ENCODE peak calls at places on chromosomes 13 and 19, in nine cellular contexts. One of them, this sample, is unnamed.

GRCh38 chr19:5080809-5081208 is 111.9 kb downstream of the KDM4B start:
- DNase-seq in pancreas: no peak
- DNase-seq in transverse colon: no peak
- DNase-seq in heart left ventricle: no peak
- DNase-seq in hepatocyte: no peak
- DNase-seq in left lung: no peak
- DNase-seq in uterus: no peak
- DNase-seq in left ventricle myocardium inferior: no peak
- DNase-seq in psoas muscle: no peak
- DNase-seq in this sample: no peak

GRCh38 chr13:97284558-97284957 is 62.4 kb downstream of the MBNL2 start:
- DNase-seq in pancreas: no peak
- DNase-seq in hepatocyte: no peak
- DNase-seq in left lung: no peak
- DNase-seq in psoas muscle: no peak
- DNase-seq in heart left ventricle: no peak
- DNase-seq in transverse colon: no peak
- DNase-seq in left ventricle myocardium inferior: no peak
- DNase-seq in uterus: no peak
- DNase-seq in this sample: no peak

GRCh38 chr13:24251525-24251924 is 57.9 kb upstream of the C1QTNF9 start:
- DNase-seq in pancreas: no peak
- DNase-seq in transverse colon: peak; percentile 37
- DNase-seq in psoas muscle: no peak
- DNase-seq in uterus: no peak
- DNase-seq in heart left ventricle: no peak
- DNase-seq in left lung: no peak
- DNase-seq in left ventricle myocardium inferior: no peak
- DNase-seq in hepatocyte: no peak
- DNase-seq in this sample: no peak

GRCh38 chr19:45590300-45591003 is 5.8 kb upstream of the OPA3 start:
- DNase-seq in uterus: no peak
- DNase-seq in psoas muscle: no peak
- DNase-seq in transverse colon: no peak
- DNase-seq in heart left ventricle: no peak
- DNase-seq in left lung: no peak
- DNase-seq in left ventricle myocardium inferior: no peak
- DNase-seq in pancreas: no peak
- DNase-seq in hepatocyte: no peak
- DNase-seq in this sample: no peak

GRCh38 chr19:33005440-33005839 is 33.4 kb downstream of the FAAP24 start:
- DNase-seq in left ventricle myocardium inferior: no peak
- DNase-seq in left lung: no peak
- DNase-seq in psoas muscle: no peak
- DNase-seq in heart left ventricle: no peak
- DNase-seq in uterus: no peak
- DNase-seq in hepatocyte: no peak
- DNase-seq in pancreas: no peak
- DNase-seq in transverse colon: no peak
- DNase-seq in this sample: no peak

GRCh38 chr13:111518161-111518791 is 197.8 kb downstream of the TEX29 start:
- DNase-seq in uterus: no peak
- DNase-seq in transverse colon: no peak
- DNase-seq in pancreas: no peak
- DNase-seq in left lung: no peak
- DNase-seq in hepatocyte: no peak
- DNase-seq in psoas muscle: no peak
- DNase-seq in heart left ventricle: no peak
- DNase-seq in left ventricle myocardium inferior: no peak
- DNase-seq in this sample: no peak

GRCh38 chr19:40410030-40410389 is 3.2 kb downstream of the PRX start:
- DNase-seq in hepatocyte: no peak
- DNase-seq in transverse colon: no peak
- DNase-seq in uterus: no peak
- DNase-seq in heart left ventricle: no peak
- DNase-seq in psoas muscle: no peak
- DNase-seq in pancreas: no peak
- DNase-seq in left lung: no peak
- DNase-seq in left ventricle myocardium inferior: no peak
- DNase-seq in this sample: peak; percentile 61

GRCh38 chr19:4455742-4456565 is 1.6 kb downstream of the UBXN6 start:
- DNase-seq in heart left ventricle: peak; percentile 71
- DNase-seq in uterus: peak; percentile 88
- DNase-seq in pancreas: no peak
- DNase-seq in psoas muscle: peak; percentile 88
- DNase-seq in left ventricle myocardium inferior: peak; percentile 78
- DNase-seq in hepatocyte: peak; percentile 79
- DNase-seq in transverse colon: peak; percentile 48
- DNase-seq in left lung: peak; percentile 68
- DNase-seq in this sample: no peak

GRCh38 chr19:6743714-6744380 is 4.4 kb downstream of the TRIP10 start:
- DNase-seq in left lung: no peak
- DNase-seq in uterus: no peak
- DNase-seq in hepatocyte: no peak
- DNase-seq in psoas muscle: no peak
- DNase-seq in transverse colon: peak; percentile 5
- DNase-seq in pancreas: no peak
- DNase-seq in left ventricle myocardium inferior: no peak
- DNase-seq in heart left ventricle: no peak
- DNase-seq in this sample: no peak

GRCh38 chr19:48735031-48735615 is 5.3 kb downstream of the RASIP1 start:
- DNase-seq in uterus: no peak
- DNase-seq in heart left ventricle: no peak
- DNase-seq in pancreas: no peak
- DNase-seq in left ventricle myocardium inferior: no peak
- DNase-seq in hepatocyte: peak; percentile 88
- DNase-seq in left lung: no peak
- DNase-seq in transverse colon: peak; percentile 49
- DNase-seq in psoas muscle: no peak
- DNase-seq in this sample: no peak

GRCh38 chr19:38683393-38684077 is 36.1 kb downstream of the ACTN4 start:
- DNase-seq in hepatocyte: peak; percentile 93
- DNase-seq in heart left ventricle: peak; percentile 65
- DNase-seq in pancreas: peak; percentile 83
- DNase-seq in transverse colon: peak; percentile 89
- DNase-seq in left ventricle myocardium inferior: no peak
- DNase-seq in left lung: peak; percentile 88
- DNase-seq in uterus: peak; percentile 72
- DNase-seq in psoas muscle: peak; percentile 85
- DNase-seq in this sample: no peak

GRCh38 chr13:80338781-80339577 is 1.9 kb downstream of the SPRY2 start:
- DNase-seq in left ventricle myocardium inferior: peak; percentile 76
- DNase-seq in transverse colon: peak; percentile 60
- DNase-seq in uterus: peak; percentile 66
- DNase-seq in psoas muscle: peak; percentile 89
- DNase-seq in heart left ventricle: peak; percentile 81
- DNase-seq in pancreas: peak; percentile 81
- DNase-seq in left lung: peak; percentile 81
- DNase-seq in hepatocyte: peak; percentile 90
- DNase-seq in this sample: peak; percentile 43

GRCh38 chr19:15154002-15154612 is 46.7 kb downstream of the NOTCH3 start:
- DNase-seq in hepatocyte: peak; percentile 63
- DNase-seq in left lung: no peak
- DNase-seq in left ventricle myocardium inferior: no peak
- DNase-seq in psoas muscle: no peak
- DNase-seq in heart left ventricle: no peak
- DNase-seq in pancreas: no peak
- DNase-seq in uterus: no peak
- DNase-seq in transverse colon: peak; percentile 38
- DNase-seq in this sample: no peak

GRCh38 chr19:2552859-2553258 is 76.9 kb downstream of the GADD45B start:
- DNase-seq in pancreas: no peak
- DNase-seq in transverse colon: peak; percentile 35
- DNase-seq in psoas muscle: no peak
- DNase-seq in left ventricle myocardium inferior: peak; percentile 15
- DNase-seq in hepatocyte: no peak
- DNase-seq in uterus: no peak
- DNase-seq in heart left ventricle: peak; percentile 33
- DNase-seq in left lung: peak; percentile 47
- DNase-seq in this sample: peak; percentile 56

GRCh38 chr19:52492201-52492960 is 35.1 kb upstream of the ZNF808 start:
- DNase-seq in transverse colon: no peak
- DNase-seq in heart left ventricle: no peak
- DNase-seq in uterus: peak; percentile 20
- DNase-seq in psoas muscle: no peak
- DNase-seq in hepatocyte: peak; percentile 70
- DNase-seq in left ventricle myocardium inferior: no peak
- DNase-seq in left lung: no peak
- DNase-seq in pancreas: no peak
- DNase-seq in this sample: no peak

GRCh38 chr19:43362179-43362578 is 8.7 kb downstream of the CD177 start:
- DNase-seq in pancreas: no peak
- DNase-seq in hepatocyte: no peak
- DNase-seq in left ventricle myocardium inferior: no peak
- DNase-seq in transverse colon: no peak
- DNase-seq in heart left ventricle: no peak
- DNase-seq in uterus: no peak
- DNase-seq in left lung: no peak
- DNase-seq in psoas muscle: no peak
- DNase-seq in this sample: no peak

GRCh38 chr19:29263305-29264080 is 50.5 kb upstream of the UQCRFS1 start:
- DNase-seq in heart left ventricle: no peak
- DNase-seq in hepatocyte: peak; percentile 64
- DNase-seq in pancreas: peak; percentile 77
- DNase-seq in transverse colon: peak; percentile 34
- DNase-seq in uterus: peak; percentile 20
- DNase-seq in left lung: no peak
- DNase-seq in psoas muscle: peak; percentile 66
- DNase-seq in left ventricle myocardium inferior: peak; percentile 32
- DNase-seq in this sample: no peak

GRCh38 chr19:850979-851335 is 1.1 kb upstream of the ELANE start:
- DNase-seq in transverse colon: no peak
- DNase-seq in uterus: no peak
- DNase-seq in pancreas: no peak
- DNase-seq in heart left ventricle: no peak
- DNase-seq in psoas muscle: no peak
- DNase-seq in left ventricle myocardium inferior: no peak
- DNase-seq in left lung: no peak
- DNase-seq in hepatocyte: no peak
- DNase-seq in this sample: no peak
- H3K4me3 ChIP-seq in transverse colon: no peak overlapping the region
- H3K4me3 ChIP-seq in uterus: no peak overlapping the region
- H3K4me3 ChIP-seq in pancreas: no peak overlapping the region
- H3K4me3 ChIP-seq in heart left ventricle: peak overlapping the region; percentile 24
- H3K4me3 ChIP-seq in psoas muscle: peak overlapping the region; percentile 2
- H3K4me3 ChIP-seq in left ventricle myocardium inferior: peak overlapping the region; percentile 48
- H3K4me3 ChIP-seq in left lung: no peak overlapping the region
- H3K4me3 ChIP-seq in hepatocyte: no peak overlapping the region
- H3K4me3 ChIP-seq in this sample: no peak overlapping the region

GRCh38 chr13:91045351-91046034 is 302.0 kb upstream of the MIR17HG start:
- DNase-seq in pancreas: no peak
- DNase-seq in hepatocyte: peak; percentile 13
- DNase-seq in left lung: no peak
- DNase-seq in psoas muscle: no peak
- DNase-seq in uterus: no peak
- DNase-seq in transverse colon: no peak
- DNase-seq in left ventricle myocardium inferior: no peak
- DNase-seq in heart left ventricle: no peak
- DNase-seq in this sample: no peak
- TF ChIP-seq CTCF in pancreas: peak; percentile 26
- TF ChIP-seq CTCF in hepatocyte: peak; percentile 64
- TF ChIP-seq CTCF in left lung: no peak
- TF ChIP-seq CTCF in psoas muscle: no peak
- TF ChIP-seq CTCF in uterus: no peak
- TF ChIP-seq CTCF in transverse colon: no peak
- TF ChIP-seq CTCF in left ventricle myocardium inferior: no peak
- TF ChIP-seq CTCF in heart left ventricle: no peak
- TF ChIP-seq CTCF in this sample: peak; percentile 45

GRCh38 chr13:51916962-51917361 is 55.2 kb downstream of the CCDC70 start:
- DNase-seq in left ventricle myocardium inferior: no peak
- DNase-seq in heart left ventricle: no peak
- DNase-seq in hepatocyte: no peak
- DNase-seq in psoas muscle: no peak
- DNase-seq in uterus: no peak
- DNase-seq in pancreas: no peak
- DNase-seq in left lung: no peak
- DNase-seq in transverse colon: no peak
- DNase-seq in this sample: no peak
- H3K27me3 ChIP-seq in left ventricle myocardium inferior: no peaks in the 10 kb centered on the region
- H3K27me3 ChIP-seq in heart left ventricle: no peaks in the 10 kb centered on the region
- H3K27me3 ChIP-seq in hepatocyte: no peaks in the 10 kb centered on the region
- H3K27me3 ChIP-seq in psoas muscle: no peaks in the 10 kb centered on the region
- H3K27me3 ChIP-seq in uterus: no peaks in the 10 kb centered on the region
- H3K27me3 ChIP-seq in pancreas: no peaks in the 10 kb centered on the region
- H3K27me3 ChIP-seq in left lung: no peaks in the 10 kb centered on the region
- H3K27me3 ChIP-seq in transverse colon: no peaks in the 10 kb centered on the region
- H3K27me3 ChIP-seq in this sample: peaks cover 5% of the 10 kb centered on the region

GRCh38 chr13:41361501-41361900 is 50.4 kb downstream of the NAA16 start:
- DNase-seq in left ventricle myocardium inferior: no peak
- DNase-seq in left lung: no peak
- DNase-seq in transverse colon: no peak
- DNase-seq in heart left ventricle: no peak
- DNase-seq in psoas muscle: no peak
- DNase-seq in uterus: no peak
- DNase-seq in hepatocyte: no peak
- DNase-seq in pancreas: no peak
- DNase-seq in this sample: no peak

GRCh38 chr13:41364043-41364442 is 53.0 kb downstream of the NAA16 start:
- DNase-seq in hepatocyte: no peak
- DNase-seq in transverse colon: no peak
- DNase-seq in heart left ventricle: no peak
- DNase-seq in left ventricle myocardium inferior: no peak
- DNase-seq in psoas muscle: no peak
- DNase-seq in left lung: no peak
- DNase-seq in uterus: no peak
- DNase-seq in pancreas: no peak
- DNase-seq in this sample: no peak

GRCh38 chr13:41370736-41371135 is 59.7 kb downstream of the NAA16 start:
- DNase-seq in hepatocyte: no peak
- DNase-seq in transverse colon: no peak
- DNase-seq in heart left ventricle: no peak
- DNase-seq in psoas muscle: no peak
- DNase-seq in uterus: no peak
- DNase-seq in pancreas: no peak
- DNase-seq in left ventricle myocardium inferior: no peak
- DNase-seq in left lung: no peak
- DNase-seq in this sample: no peak

DNA sequence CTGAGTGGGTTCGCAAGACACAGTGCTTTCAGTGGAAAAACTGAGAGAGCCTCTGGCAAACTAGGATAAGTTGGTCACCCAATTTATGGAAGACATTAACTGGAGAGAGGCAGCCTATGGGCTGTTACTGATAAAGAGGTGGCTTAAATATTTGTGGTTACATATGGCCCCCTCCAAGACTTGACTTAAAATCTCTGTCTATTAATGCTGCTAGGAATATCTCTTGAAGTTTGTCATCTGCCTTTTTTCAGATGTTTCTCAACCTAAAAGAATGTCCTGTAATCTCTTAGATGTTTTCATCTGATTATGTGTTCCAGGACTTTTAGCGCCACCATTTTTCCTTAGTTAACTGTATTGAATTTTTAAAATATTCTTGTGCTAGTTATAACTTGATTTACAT is 54.6 kb downstream of the NAA16 start:
- DNase-seq in transverse colon: no peak
- DNase-seq in heart left ventricle: no peak
- DNase-seq in left ventricle myocardium inferior: no peak
- DNase-seq in uterus: no peak
- DNase-seq in pancreas: no peak
- DNase-seq in hepatocyte: no peak
- DNase-seq in psoas muscle: no peak
- DNase-seq in left lung: no peak
- DNase-seq in this sample: no peak
- H3K4me3 ChIP-seq in transverse colon: no peak overlapping the region
- H3K4me3 ChIP-seq in heart left ventricle: no peak overlapping the region
- H3K4me3 ChIP-seq in left ventricle myocardium inferior: no peak overlapping the region
- H3K4me3 ChIP-seq in uterus: no peak overlapping the region
- H3K4me3 ChIP-seq in pancreas: no peak overlapping the region
- H3K4me3 ChIP-seq in hepatocyte: no peak overlapping the region
- H3K4me3 ChIP-seq in psoas muscle: no peak overlapping the region
- H3K4me3 ChIP-seq in left lung: no peak overlapping the region
- H3K4me3 ChIP-seq in this sample: no peak overlapping the region

GRCh38 chr13:98447130-98447529 is 129.8 kb downstream of the STK24 start:
- DNase-seq in uterus: no peak
- DNase-seq in psoas muscle: no peak
- DNase-seq in pancreas: no peak
- DNase-seq in hepatocyte: no peak
- DNase-seq in transverse colon: no peak
- DNase-seq in left lung: no peak
- DNase-seq in heart left ventricle: no peak
- DNase-seq in left ventricle myocardium inferior: no peak
- DNase-seq in this sample: no peak
- TF ChIP-seq CTCF in uterus: no peak
- TF ChIP-seq CTCF in psoas muscle: no peak
- TF ChIP-seq CTCF in pancreas: no peak
- TF ChIP-seq CTCF in hepatocyte: no peak
- TF ChIP-seq CTCF in transverse colon: no peak
- TF ChIP-seq CTCF in left lung: no peak
- TF ChIP-seq CTCF in heart left ventricle: no peak
- TF ChIP-seq CTCF in left ventricle myocardium inferior: no peak
- TF ChIP-seq CTCF in this sample: no peak